ENCODE peak calls at places on chromosomes 1 and 21, in nine cellular contexts. S is stimulated activated naive CD8-positive, alpha-beta T cell treated with anti-CD3 and anti-CD28 coated beads, Interleukin-15, Interleukin-2, amounts not matched to agents 100 U/mL and 50 U/mL, for 24 hours; A is BJ; J is foreskin melanocyte; I is lower lobe of right lung; F is activated T-helper 1 cell treated with anti-CD3 and anti-CD28 coated beads, Interleukin-12 subunit alpha, Interleukin-12 subunit beta, Interleukin-2, Interleukin-4 antibody, amounts not matched to agents 30 ng/mL and 10 ng/mL and 1 ng/mL, durations not matched to agents 14 hours and 24 hours and 36 hours; U is GM06990; H is NT2/D1; P is SJSA1. W is an unnamed sample.

GRCh38 chr1:210174133-210174532 is 58.5 kb upstream of the SERTAD4 start:
- DNase-seq in S (no peak), A (no peak), J (no peak), I (no peak), F (no peak), U (no peak), H (no peak), P (no peak), W (no peak)

GRCh38 chr1:30085814-30086770 is 637.3 kb downstream of the MATN1 start:
- DNase-seq in S (peak; percentile 69), A (no peak), J (no peak), I (peak; percentile 67), F (peak; percentile 5), U (peak; percentile 29), H (peak; percentile 88), P (peak; percentile 73), W (no peak)

GRCh38 chr1:116496898-116497297 is 73.9 kb downstream of the CD58 start:
- DNase-seq in S (no peak), A (no peak), J (no peak), I (no peak), F (no peak), U (no peak), H (no peak), P (no peak), W (no peak)

GRCh38 chr1:38310079-38310478 is 263.5 kb upstream of the POU3F1 start:
- DNase-seq in S (no peak), A (no peak), J (no peak), I (no peak), F (no peak), U (no peak), H (no peak), P (no peak), W (no peak)

GRCh38 chr21:27425574-27425973 is 458.7 kb upstream of the ADAMTS5 start:
- DNase-seq in S (no peak), A (no peak), J (no peak), I (no peak), F (no peak), U (no peak), H (no peak), P (no peak), W (no peak)

GRCh38 chr1:58779837-58780585 is 3.8 kb downstream of the JUN start:
- DNase-seq in S (no peak), A (no peak), J (peak; percentile 31), I (no peak), F (peak; percentile 24), U (no peak), H (no peak), P (peak; percentile 57), W (no peak)

GRCh38 chr1:16967095-16967567 is 13.3 kb downstream of the MFAP2 start:
- DNase-seq in S (no peak), A (no peak), J (no peak), I (no peak), F (no peak), U (no peak), H (no peak), P (peak; percentile 75), W (no peak)

GRCh38 chr1:78279051-78279450 is 211.7 kb upstream of the PTGFR start:
- DNase-seq in S (no peak), A (peak; percentile 82), J (peak; percentile 87), I (no peak), F (no peak), U (no peak), H (no peak), P (no peak), W (peak; percentile 80)

GRCh38 chr1:19439464-19440171 is 45.7 kb downstream of the CAPZB start:
- DNase-seq in S (no peak), A (no peak), J (no peak), I (no peak), F (no peak), U (no peak), H (no peak), P (no peak), W (no peak)

GRCh38 chr1:27527223-27527856 is 37.4 kb upstream of the WASF2 start:
- DNase-seq in S (peak; percentile 29), A (no peak), J (no peak), I (peak; percentile 66), F (no peak), U (peak; percentile 47), H (peak; percentile 77), P (no peak), W (no peak)

GRCh38 chr21:21712761-21713558 is 714.8 kb downstream of the NCAM2 start:
- DNase-seq in S (no peak), A (peak; percentile 26), J (no peak), I (no peak), F (no peak), U (no peak), H (no peak), P (no peak), W (no peak)

GRCh38 chr1:112298558-112298957 is 97.5 kb upstream of the CTTNBP2NL start:
- DNase-seq in S (peak; percentile 34), A (no peak), J (peak; percentile 17), I (peak; percentile 62), F (no peak), U (no peak), H (peak; percentile 85), P (peak; percentile 69), W (peak; percentile 53)

GRCh38 chr1:45328680-45329079 is 2.0 kb downstream of the HPDL start:
- DNase-seq in S (no peak), A (no peak), J (no peak), I (no peak), F (no peak), U (no peak), H (no peak), P (no peak), W (no peak)

GRCh38 chr1:111958911-111959310 is 30.6 kb downstream of the KCND3 start:
- DNase-seq in S (no peak), A (no peak), J (no peak), I (no peak), F (no peak), U (no peak), H (no peak), P (no peak), W (no peak)